ENCODE peak calls at places on chromosomes 3 and 15, in seven cellular contexts. One of them, this sample, is unnamed.

GRCh38 chr3:683770-684169 is 409.1 kb upstream of the CNTN6 start:
- DNase-seq in AG04450: no peak
- DNase-seq in WTC11: no peak
- DNase-seq in fibroblast of pulmonary artery: no peak
- DNase-seq in colonic mucosa: no peak
- DNase-seq in aorta: no peak
- DNase-seq in NCI-H1930: no peak
- DNase-seq in this sample: no peak

GRCh38 chr15:62938825-62939224 is 103.7 kb upstream of the TPM1 start:
- DNase-seq in NCI-H1930: no peak
- DNase-seq in colonic mucosa: no peak
- DNase-seq in aorta: no peak
- DNase-seq in WTC11: no peak
- DNase-seq in fibroblast of pulmonary artery: no peak
- DNase-seq in AG04450: no peak
- DNase-seq in this sample: no peak

GRCh38 chr15:71078506-71079207 is 36.6 kb upstream of the THSD4 start:
- DNase-seq in WTC11: no peak
- DNase-seq in aorta: no peak
- DNase-seq in fibroblast of pulmonary artery: no peak
- DNase-seq in NCI-H1930: no peak
- DNase-seq in AG04450: no peak
- DNase-seq in colonic mucosa: peak
- DNase-seq in this sample: no peak

GRCh38 chr3:46713898-46714552 is 3.6 kb downstream of the PRSS50 start:
- DNase-seq in WTC11: peak
- DNase-seq in AG04450: no peak
- DNase-seq in colonic mucosa: no peak
- DNase-seq in aorta: peak
- DNase-seq in NCI-H1930: no peak
- DNase-seq in fibroblast of pulmonary artery: no peak
- DNase-seq in this sample: no peak

GRCh38 chr15:47184003-47184404 is 533.3 kb upstream of the SEMA6D start:
- DNase-seq in fibroblast of pulmonary artery: no peak
- DNase-seq in colonic mucosa: no peak
- DNase-seq in WTC11: peak
- DNase-seq in NCI-H1930: peak
- DNase-seq in aorta: peak
- DNase-seq in AG04450: no peak
- DNase-seq in this sample: no peak

GRCh38 chr15:41899854-41900442 is 6.1 kb upstream of the SPTBN5 start:
- DNase-seq in WTC11: no peak
- DNase-seq in colonic mucosa: no peak
- DNase-seq in NCI-H1930: no peak
- DNase-seq in AG04450: no peak
- DNase-seq in aorta: no peak
- DNase-seq in fibroblast of pulmonary artery: no peak
- DNase-seq in this sample: no peak

GRCh38 chr15:34588046-34588674 is 4.7 kb upstream of the GOLGA8B start:
- DNase-seq in NCI-H1930: peak
- DNase-seq in AG04450: peak
- DNase-seq in fibroblast of pulmonary artery: peak
- DNase-seq in WTC11: peak
- DNase-seq in colonic mucosa: peak
- DNase-seq in aorta: no peak
- DNase-seq in this sample: peak

GRCh38 chr3:188974856-188975611 is 196.7 kb upstream of the TPRG1 start:
- DNase-seq in fibroblast of pulmonary artery: no peak
- DNase-seq in colonic mucosa: no peak
- DNase-seq in aorta: no peak
- DNase-seq in WTC11: no peak
- DNase-seq in AG04450: no peak
- DNase-seq in NCI-H1930: no peak
- DNase-seq in this sample: no peak

GRCh38 chr3:177657243-177657642 is 460.0 kb upstream of the TBL1XR1 start:
- DNase-seq in aorta: no peak
- DNase-seq in AG04450: no peak
- DNase-seq in fibroblast of pulmonary artery: no peak
- DNase-seq in NCI-H1930: no peak
- DNase-seq in colonic mucosa: no peak
- DNase-seq in WTC11: no peak
- DNase-seq in this sample: no peak

GRCh38 chr3:184578822-184579221 is 17.2 kb downstream of the EPHB3 start:
- DNase-seq in colonic mucosa: no peak
- DNase-seq in WTC11: no peak
- DNase-seq in fibroblast of pulmonary artery: no peak
- DNase-seq in NCI-H1930: no peak
- DNase-seq in aorta: no peak
- DNase-seq in AG04450: no peak
- DNase-seq in this sample: no peak

GRCh38 chr15:39455502-39455991 is 125.3 kb upstream of the THBS1 start:
- DNase-seq in AG04450: peak
- DNase-seq in colonic mucosa: no peak
- DNase-seq in fibroblast of pulmonary artery: peak
- DNase-seq in WTC11: no peak
- DNase-seq in aorta: no peak
- DNase-seq in NCI-H1930: no peak
- DNase-seq in this sample: no peak

GRCh38 chr3:50502584-50503423 is 630 bp downstream of the CACNA2D2 start:
- DNase-seq in WTC11: peak
- DNase-seq in NCI-H1930: no peak
- DNase-seq in fibroblast of pulmonary artery: no peak
- DNase-seq in aorta: no peak
- DNase-seq in AG04450: no peak
- DNase-seq in colonic mucosa: no peak
- DNase-seq in this sample: no peak

GRCh38 chr15:29812384-29812694 is 9.9 kb downstream of the TJP1 start:
- DNase-seq in WTC11: no peak
- DNase-seq in AG04450: no peak
- DNase-seq in NCI-H1930: no peak
- DNase-seq in fibroblast of pulmonary artery: peak
- DNase-seq in colonic mucosa: peak
- DNase-seq in aorta: no peak
- DNase-seq in this sample: no peak

GRCh38 chr15:59538494-59538893 is 73.1 kb upstream of the GCNT3 start:
- DNase-seq in aorta: no peak
- DNase-seq in NCI-H1930: no peak
- DNase-seq in AG04450: no peak
- DNase-seq in WTC11: no peak
- DNase-seq in fibroblast of pulmonary artery: no peak
- DNase-seq in colonic mucosa: no peak
- DNase-seq in this sample: no peak

GRCh38 chr3:155462672-155463071 is 169.2 kb upstream of the STRIT1 start:
- DNase-seq in AG04450: no peak
- DNase-seq in colonic mucosa: no peak
- DNase-seq in WTC11: no peak
- DNase-seq in aorta: no peak
- DNase-seq in fibroblast of pulmonary artery: no peak
- DNase-seq in NCI-H1930: no peak
- DNase-seq in this sample: no peak

GRCh38 chr3:56985460-56986327 is 74.8 kb upstream of the SPATA12 start:
- DNase-seq in colonic mucosa: no peak
- DNase-seq in aorta: no peak
- DNase-seq in WTC11: no peak
- DNase-seq in NCI-H1930: no peak
- DNase-seq in AG04450: no peak
- DNase-seq in fibroblast of pulmonary artery: no peak
- DNase-seq in this sample: no peak

GRCh38 chr15:87362531-87362930 is 894.0 kb downstream of the NTRK3 start:
- DNase-seq in NCI-H1930: no peak
- DNase-seq in colonic mucosa: no peak
- DNase-seq in AG04450: no peak
- DNase-seq in WTC11: no peak
- DNase-seq in aorta: no peak
- DNase-seq in fibroblast of pulmonary artery: no peak
- DNase-seq in this sample: no peak

GRCh38 chr15:39625856-39626255 is 45.0 kb downstream of the THBS1 start:
- DNase-seq in colonic mucosa: no peak
- DNase-seq in WTC11: no peak
- DNase-seq in aorta: no peak
- DNase-seq in fibroblast of pulmonary artery: peak
- DNase-seq in AG04450: no peak
- DNase-seq in NCI-H1930: no peak
- DNase-seq in this sample: no peak

GRCh38 chr15:56428821-56429458 is 36.0 kb downstream of the MNS1 start:
- DNase-seq in WTC11: no peak
- DNase-seq in fibroblast of pulmonary artery: peak
- DNase-seq in aorta: no peak
- DNase-seq in colonic mucosa: no peak
- DNase-seq in NCI-H1930: peak
- DNase-seq in AG04450: peak
- DNase-seq in this sample: no peak

GRCh38 chr15:56234804-56235203 is 8.9 kb downstream of the RFX7 start:
- DNase-seq in aorta: no peak
- DNase-seq in colonic mucosa: no peak
- DNase-seq in fibroblast of pulmonary artery: peak
- DNase-seq in WTC11: no peak
- DNase-seq in AG04450: no peak
- DNase-seq in NCI-H1930: no peak
- DNase-seq in this sample: no peak

GRCh38 chr3:94024385-94024784 is 4.0 kb downstream of the STX19 start:
- DNase-seq in NCI-H1930: no peak
- DNase-seq in aorta: no peak
- DNase-seq in fibroblast of pulmonary artery: peak
- DNase-seq in colonic mucosa: peak
- DNase-seq in WTC11: no peak
- DNase-seq in AG04450: no peak
- DNase-seq in this sample: no peak

GRCh38 chr3:139954146-139954545 is 19.2 kb downstream of the CLSTN2 start:
- DNase-seq in AG04450: no peak
- DNase-seq in fibroblast of pulmonary artery: no peak
- DNase-seq in NCI-H1930: no peak
- DNase-seq in colonic mucosa: no peak
- DNase-seq in WTC11: no peak
- DNase-seq in aorta: no peak
- DNase-seq in this sample: no peak

GRCh38 chr3:190497809-190498208 is 16.1 kb upstream of the IL1RAP start:
- DNase-seq in NCI-H1930: no peak
- DNase-seq in colonic mucosa: no peak
- DNase-seq in AG04450: no peak
- DNase-seq in fibroblast of pulmonary artery: no peak
- DNase-seq in WTC11: no peak
- DNase-seq in aorta: no peak
- DNase-seq in this sample: no peak

GRCh38 chr3:128068156-128068620 is 16.0 kb downstream of the SEC61A1 start:
- DNase-seq in NCI-H1930: no peak
- DNase-seq in AG04450: no peak
- DNase-seq in aorta: no peak
- DNase-seq in WTC11: peak
- DNase-seq in fibroblast of pulmonary artery: peak
- DNase-seq in colonic mucosa: no peak
- DNase-seq in this sample: no peak

GRCh38 chr3:139937674-139938279 is 2.8 kb downstream of the CLSTN2 start:
- DNase-seq in AG04450: peak
- DNase-seq in WTC11: peak
- DNase-seq in colonic mucosa: peak
- DNase-seq in NCI-H1930: peak
- DNase-seq in fibroblast of pulmonary artery: peak
- DNase-seq in aorta: no peak
- DNase-seq in this sample: no peak

GRCh38 chr3:149575213-149575961 is 82.4 kb downstream of the WWTR1 start:
- DNase-seq in NCI-H1930: no peak
- DNase-seq in AG04450: no peak
- DNase-seq in WTC11: no peak
- DNase-seq in colonic mucosa: peak
- DNase-seq in fibroblast of pulmonary artery: peak
- DNase-seq in aorta: peak
- DNase-seq in this sample: no peak

GRCh38 chr3:170768334-170768801 is 101.6 kb downstream of the RPL22L1 start:
- DNase-seq in colonic mucosa: no peak
- DNase-seq in NCI-H1930: no peak
- DNase-seq in AG04450: no peak
- DNase-seq in WTC11: no peak
- DNase-seq in fibroblast of pulmonary artery: no peak
- DNase-seq in aorta: no peak
- DNase-seq in this sample: no peak

GRCh38 chr15:29448320-29448719 is 178.7 kb upstream of the NSMCE3 start:
- DNase-seq in aorta: no peak
- DNase-seq in NCI-H1930: no peak
- DNase-seq in colonic mucosa: no peak
- DNase-seq in AG04450: no peak
- DNase-seq in WTC11: no peak
- DNase-seq in fibroblast of pulmonary artery: no peak
- DNase-seq in this sample: no peak

GRCh38 chr3:47605646-47606045 is 27.0 kb upstream of the CSPG5 start:
- DNase-seq in NCI-H1930: no peak
- DNase-seq in colonic mucosa: peak
- DNase-seq in WTC11: no peak
- DNase-seq in aorta: no peak
- DNase-seq in AG04450: no peak
- DNase-seq in fibroblast of pulmonary artery: peak
- DNase-seq in this sample: no peak

GRCh38 chr15:50106438-50106837 is 12.6 kb downstream of the ATP8B4 start:
- DNase-seq in WTC11: no peak
- DNase-seq in colonic mucosa: no peak
- DNase-seq in aorta: no peak
- DNase-seq in fibroblast of pulmonary artery: no peak
- DNase-seq in AG04450: no peak
- DNase-seq in NCI-H1930: no peak
- DNase-seq in this sample: no peak

GRCh38 chr3:124383051-124383450 is 347.2 kb upstream of the UMPS start:
- DNase-seq in WTC11: no peak
- DNase-seq in AG04450: no peak
- DNase-seq in NCI-H1930: no peak
- DNase-seq in aorta: no peak
- DNase-seq in fibroblast of pulmonary artery: no peak
- DNase-seq in colonic mucosa: no peak
- DNase-seq in this sample: no peak

GRCh38 chr3:143172313-143173054 is 52.9 kb downstream of the CHST2 start:
- DNase-seq in WTC11: no peak
- DNase-seq in colonic mucosa: no peak
- DNase-seq in fibroblast of pulmonary artery: no peak
- DNase-seq in NCI-H1930: no peak
- DNase-seq in aorta: no peak
- DNase-seq in AG04450: no peak
- DNase-seq in this sample: no peak

GRCh38 chr3:127020543-127020942 is 37.6 kb downstream of the PLXNA1 start:
- DNase-seq in AG04450: no peak
- DNase-seq in aorta: no peak
- DNase-seq in fibroblast of pulmonary artery: no peak
- DNase-seq in NCI-H1930: no peak
- DNase-seq in WTC11: no peak
- DNase-seq in colonic mucosa: no peak
- DNase-seq in this sample: no peak

GRCh38 chr3:113214227-113214626 is 2.9 kb downstream of the BOC start:
- DNase-seq in fibroblast of pulmonary artery: no peak
- DNase-seq in AG04450: no peak
- DNase-seq in NCI-H1930: no peak
- DNase-seq in aorta: no peak
- DNase-seq in WTC11: no peak
- DNase-seq in colonic mucosa: no peak
- DNase-seq in this sample: no peak

GRCh38 chr3:47908744-47909143 is 105.8 kb downstream of the DHX30 start:
- DNase-seq in fibroblast of pulmonary artery: no peak
- DNase-seq in WTC11: no peak
- DNase-seq in aorta: no peak
- DNase-seq in NCI-H1930: no peak
- DNase-seq in AG04450: no peak
- DNase-seq in colonic mucosa: no peak
- DNase-seq in this sample: no peak

GRCh38 chr3:12040902-12041301 is 36.7 kb downstream of the SYN2 start:
- DNase-seq in fibroblast of pulmonary artery: no peak
- DNase-seq in NCI-H1930: no peak
- DNase-seq in AG04450: no peak
- DNase-seq in WTC11: no peak
- DNase-seq in colonic mucosa: no peak
- DNase-seq in aorta: no peak
- DNase-seq in this sample: no peak

GRCh38 chr3:114307222-114307840 is 13.5 kb downstream of the TIGIT start:
- DNase-seq in WTC11: no peak
- DNase-seq in colonic mucosa: no peak
- DNase-seq in fibroblast of pulmonary artery: no peak
- DNase-seq in AG04450: no peak
- DNase-seq in NCI-H1930: no peak
- DNase-seq in aorta: no peak
- DNase-seq in this sample: no peak

GRCh38 chr15:86624261-86625036 is 544.8 kb downstream of the AGBL1 start:
- DNase-seq in fibroblast of pulmonary artery: peak
- DNase-seq in aorta: peak
- DNase-seq in WTC11: peak
- DNase-seq in colonic mucosa: peak
- DNase-seq in NCI-H1930: no peak
- DNase-seq in AG04450: no peak
- DNase-seq in this sample: peak

This sample was measured in iPS DF 19.7.